ENCODE peak calls at places on chromosomes 12 and 14, in nine cellular contexts. K is heart right ventricle, Q is neural crest cell, S is GM13977, G is psoas muscle, X is breast epithelium, Z is tibial artery, L is nephron progenitor cell, D is transverse colon. J is an unnamed sample.
A peak's percentile ranks its signal among the peaks of the same experiment; 100 is the strongest.

GRCh38 chr14:56117765-56118610 is at the start of gene PELI2:
- DNase-seq in K (peak; percentile 78), Q (peak; percentile 69), S (peak; percentile 64), G (peak; percentile 77), X (peak; percentile 65), Z (peak; percentile 74), L (peak; percentile 82), D (peak; percentile 81), J (peak; percentile 86)

GRCh38 chr14:65019944-65020566 is 33.4 kb downstream of the FNTB start:
- DNase-seq in K (no peak), Q (peak; percentile 24), S (peak; percentile 58), G (no peak), X (no peak), Z (no peak), L (no peak), D (peak; percentile 28), J (no peak)

GRCh38 chr12:89947437-89948265 is 239.0 kb upstream of the ATP2B1 start:
- DNase-seq in K (no peak), Q (no peak), S (no peak), G (no peak), X (no peak), Z (no peak), L (no peak), D (no peak), J (no peak)

GRCh38 chr14:23028800-23029199 is 5.9 kb downstream of the PSMB5 start:
- DNase-seq in K (no peak), Q (no peak), S (no peak), G (no peak), X (no peak), Z (no peak), L (no peak), D (no peak), J (no peak)

GRCh38 chr12:27548301-27549199 is 24.5 kb downstream of the PPFIBP1 start:
- DNase-seq in K (no peak), Q (no peak), S (no peak), G (no peak), X (no peak), Z (no peak), L (no peak), D (no peak), J (no peak)

GRCh38 chr14:76256545-76256944 is 104.8 kb downstream of the GPATCH2L start:
- DNase-seq in K (no peak), Q (no peak), S (no peak), G (no peak), X (no peak), Z (no peak), L (no peak), D (no peak), J (no peak)

GRCh38 chr12:79595273-79595672 is 95.5 kb downstream of the PAWR start:
- DNase-seq in K (no peak), Q (no peak), S (no peak), G (no peak), X (no peak), Z (no peak), L (no peak), D (no peak), J (no peak)

GRCh38 chr12:14935031-14935430 is 3.3 kb downstream of the ERP27 start:
- DNase-seq in K (no peak), Q (no peak), S (no peak), G (no peak), X (no peak), Z (no peak), L (no peak), D (no peak), J (no peak)

GRCh38 chr12:1947081-1947480 is 28.6 kb upstream of the CACNA2D4 start:
- DNase-seq in K (no peak), Q (no peak), S (no peak), G (no peak), X (no peak), Z (no peak), L (no peak), D (no peak), J (no peak)

GRCh38 chr14:100842799-100843198 is 16.9 kb downstream of the MEG3 start:
- DNase-seq in K (no peak), Q (no peak), S (no peak), G (peak; percentile 21), X (no peak), Z (no peak), L (no peak), D (no peak), J (no peak)

GRCh38 chr12:3600039-3600720 is 109.2 kb downstream of the PRMT8 start:
- DNase-seq in K (no peak), Q (no peak), S (no peak), G (no peak), X (no peak), Z (no peak), L (no peak), D (no peak), J (no peak)

GRCh38 chr12:68792952-68793351 is 15.0 kb upstream of the MDM2 start:
- DNase-seq in K (no peak), Q (no peak), S (peak; percentile 78), G (no peak), X (no peak), Z (no peak), L (no peak), D (peak; percentile 18), J (no peak)

GRCh38 chr14:97458302-97459137 is 661.3 kb downstream of the VRK1 start:
- DNase-seq in K (peak; percentile 35), Q (peak; percentile 32), S (no peak), G (no peak), X (peak; percentile 19), Z (peak; percentile 25), L (peak; percentile 50), D (peak; percentile 28), J (no peak)

GRCh38 chr14:51716610-51717009 is 64.9 kb downstream of the FRMD6 start:
- DNase-seq in K (no peak), Q (no peak), S (no peak), G (no peak), X (no peak), Z (no peak), L (no peak), D (no peak), J (no peak)

GRCh38 chr12:80794506-80794905 is 77.8 kb downstream of the MYF5 start:
- DNase-seq in K (no peak), Q (no peak), S (no peak), G (no peak), X (no peak), Z (no peak), L (no peak), D (no peak), J (no peak)

GRCh38 chr12:76113800-76114757 is 29.6 kb upstream of the NAP1L1 start:
- DNase-seq in K (no peak), Q (no peak), S (no peak), G (no peak), X (no peak), Z (no peak), L (no peak), D (no peak), J (no peak)

GRCh38 chr12:79935624-79936040 is 735 bp upstream of the PPP1R12A start:
- DNase-seq in K (no peak), Q (no peak), S (peak; percentile 17), G (no peak), X (no peak), Z (no peak), L (no peak), D (peak; percentile 30), J (no peak)

GRCh38 chr12:25135531-25136154 is 59.3 kb downstream of the DNAI7 start:
- DNase-seq in K (no peak), Q (no peak), S (no peak), G (no peak), X (no peak), Z (no peak), L (peak; percentile 4), D (peak; percentile 8), J (no peak)
- TF ChIP-seq CTCF in K (no peak), Q (peak; percentile 58), S (peak; percentile 21), G (no peak), X (no peak), Z (no peak), L (no peak), D (no peak), J (peak; percentile 28)

GRCh38 chr14:34322940-34323418 is 139.1 kb downstream of the SPTSSA start:
- DNase-seq in K (peak; percentile 51), Q (peak; percentile 77), S (peak; percentile 76), G (peak; percentile 52), X (no peak), Z (peak; percentile 34), L (peak; percentile 79), D (peak; percentile 74), J (no peak)
- TF ChIP-seq CTCF in K (peak; percentile 54), Q (peak; percentile 80), S (peak; percentile 72), G (peak; percentile 69), X (peak; percentile 71), Z (peak; percentile 51), L (peak; percentile 73), D (peak; percentile 68), J (peak; percentile 85)

GRCh38 chr12:12696562-12697383 is 790 bp upstream of the GPR19 start:
- DNase-seq in K (peak; percentile 91), Q (peak; percentile 78), S (peak; percentile 70), G (peak; percentile 89), X (peak; percentile 88), Z (peak; percentile 93), L (peak; percentile 87), D (peak; percentile 93), J (peak; percentile 89)
- TF ChIP-seq CTCF in K (no peak), Q (peak; percentile 1), S (no peak), G (no peak), X (no peak), Z (peak; percentile 2), L (no peak), D (no peak), J (no peak)

GRCh38 chr12:113568021-113568420 is 96.3 kb upstream of the LHX5 start:
- DNase-seq in K (no peak), Q (no peak), S (no peak), G (no peak), X (no peak), Z (no peak), L (no peak), D (no peak), J (no peak)
- TF ChIP-seq CTCF in K (no peak), Q (no peak), S (no peak), G (no peak), X (no peak), Z (no peak), L (no peak), D (no peak), J (no peak)

GRCh38 chr12:51520576-51521325 is 70.3 kb upstream of the SCN8A start:
- DNase-seq in K (no peak), Q (no peak), S (no peak), G (no peak), X (no peak), Z (no peak), L (no peak), D (no peak), J (no peak)
- TF ChIP-seq CTCF in K (no peak), Q (no peak), S (no peak), G (no peak), X (no peak), Z (no peak), L (no peak), D (no peak), J (no peak)

GRCh38 chr14:73231874-73232851 is 5.1 kb upstream of the PAPLN start:
- DNase-seq in K (no peak), Q (no peak), S (peak; percentile 59), G (no peak), X (no peak), Z (no peak), L (peak; percentile 51), D (no peak), J (no peak)
- TF ChIP-seq CTCF in K (no peak), Q (peak; percentile 44), S (peak; percentile 62), G (no peak), X (no peak), Z (no peak), L (peak; percentile 50), D (no peak), J (peak; percentile 60)

J was measured in type B pancreatic cell.